ENCODE peak calls at places on chromosomes 2 and 18, in five cellular contexts. One of them, this sample, is unnamed.

GRCh38 chr2:10180271-10180670 is 57.7 kb downstream of the RRM2 start:
- DNase-seq in MM.1S: no peak
- DNase-seq in MCF 10A: no peak
- DNase-seq in B cell: no peak
- DNase-seq in WERI-Rb-1: no peak
- DNase-seq in this sample: peak; percentile 21

GRCh38 chr2:109368798-109369197 is 239.8 kb downstream of the SH3RF3 start:
- DNase-seq in MM.1S: no peak
- DNase-seq in MCF 10A: no peak
- DNase-seq in B cell: no peak
- DNase-seq in WERI-Rb-1: no peak
- DNase-seq in this sample: no peak

GRCh38 chr18:78494204-78494603 is 485.4 kb upstream of the SALL3 start:
- DNase-seq in MM.1S: no peak
- DNase-seq in MCF 10A: no peak
- DNase-seq in B cell: no peak
- DNase-seq in WERI-Rb-1: no peak
- DNase-seq in this sample: no peak

GRCh38 chr2:134386321-134386720 is 132.4 kb downstream of the MGAT5 start:
- DNase-seq in MM.1S: no peak
- DNase-seq in MCF 10A: no peak
- DNase-seq in B cell: no peak
- DNase-seq in WERI-Rb-1: no peak
- DNase-seq in this sample: no peak

GRCh38 chr2:179222076-179222475 is 42.6 kb downstream of the SESTD1 start:
- DNase-seq in MM.1S: no peak
- DNase-seq in MCF 10A: no peak
- DNase-seq in B cell: no peak
- DNase-seq in WERI-Rb-1: no peak
- DNase-seq in this sample: no peak

GRCh38 chr2:206452750-206453149 is 9.4 kb downstream of the ADAM23 start:
- DNase-seq in MM.1S: no peak
- DNase-seq in MCF 10A: peak; percentile 34
- DNase-seq in B cell: no peak
- DNase-seq in WERI-Rb-1: no peak
- DNase-seq in this sample: no peak

GRCh38 chr2:85843543-85843942 is 45.2 kb downstream of the ST3GAL5 start:
- DNase-seq in MM.1S: peak; percentile 25
- DNase-seq in MCF 10A: peak; percentile 28
- DNase-seq in B cell: no peak
- DNase-seq in WERI-Rb-1: peak; percentile 29
- DNase-seq in this sample: no peak

GRCh38 chr2:218323526-218324472 is 31.5 kb upstream of the TMBIM1 start:
- DNase-seq in MM.1S: no peak
- DNase-seq in MCF 10A: peak; percentile 91
- DNase-seq in B cell: no peak
- DNase-seq in WERI-Rb-1: peak; percentile 34
- DNase-seq in this sample: no peak

GRCh38 chr18:29154196-29154757 is 977.3 kb upstream of the CDH2 start:
- DNase-seq in MM.1S: no peak
- DNase-seq in MCF 10A: peak; percentile 17
- DNase-seq in B cell: no peak
- DNase-seq in WERI-Rb-1: no peak
- DNase-seq in this sample: no peak

GRCh38 chr2:217904614-217904965 is 98.2 kb downstream of the TNS1 start:
- DNase-seq in MM.1S: no peak
- DNase-seq in MCF 10A: no peak
- DNase-seq in B cell: no peak
- DNase-seq in WERI-Rb-1: no peak
- DNase-seq in this sample: no peak

GRCh38 chr18:28204154-28204553 is 27.2 kb upstream of the CDH2 start:
- DNase-seq in MM.1S: no peak
- DNase-seq in MCF 10A: peak; percentile 55
- DNase-seq in B cell: no peak
- DNase-seq in WERI-Rb-1: no peak
- DNase-seq in this sample: no peak

GRCh38 chr2:188333751-188334524 is 42.3 kb downstream of the GULP1 start:
- DNase-seq in MM.1S: no peak
- DNase-seq in MCF 10A: no peak
- DNase-seq in B cell: no peak
- DNase-seq in WERI-Rb-1: peak; percentile 59
- DNase-seq in this sample: no peak

GRCh38 chr2:43519711-43520221 is 76.1 kb downstream of the THADA start:
- DNase-seq in MM.1S: no peak
- DNase-seq in MCF 10A: peak; percentile 84
- DNase-seq in B cell: no peak
- DNase-seq in WERI-Rb-1: no peak
- DNase-seq in this sample: no peak

GRCh38 chr2:5020451-5020850 is 671.7 kb upstream of the SOX11 start:
- DNase-seq in MM.1S: no peak
- DNase-seq in MCF 10A: no peak
- DNase-seq in B cell: no peak
- DNase-seq in WERI-Rb-1: peak; percentile 58
- DNase-seq in this sample: no peak

GRCh38 chr2:5019324-5019723 is 672.9 kb upstream of the SOX11 start:
- DNase-seq in MM.1S: no peak
- DNase-seq in MCF 10A: no peak
- DNase-seq in B cell: no peak
- DNase-seq in WERI-Rb-1: no peak
- DNase-seq in this sample: no peak

GRCh38 chr2:5022056-5022455 is 670.1 kb upstream of the SOX11 start:
- DNase-seq in MM.1S: no peak
- DNase-seq in MCF 10A: no peak
- DNase-seq in B cell: no peak
- DNase-seq in WERI-Rb-1: no peak
- DNase-seq in this sample: no peak

DNA sequence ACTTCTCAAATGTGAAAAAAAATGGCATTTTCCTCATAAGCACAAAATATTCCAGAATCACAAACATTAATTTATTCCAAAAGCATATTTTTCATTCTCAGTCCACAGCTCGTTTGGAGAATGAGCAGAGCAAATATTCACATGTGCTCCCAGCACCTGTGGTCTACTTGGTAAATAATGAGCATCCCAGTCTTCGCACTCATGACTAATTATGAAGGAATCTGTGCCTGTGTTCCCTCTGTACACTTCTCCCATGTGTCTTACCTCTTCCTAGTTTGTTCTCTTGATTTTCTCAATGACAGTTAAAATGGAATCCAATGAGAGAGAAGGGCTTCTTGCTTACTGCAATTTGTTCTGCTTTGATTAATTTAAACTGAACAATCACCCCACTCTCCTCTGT is 671.0 kb upstream of the SOX11 start:
- DNase-seq in MM.1S: no peak
- DNase-seq in MCF 10A: peak; percentile 15
- DNase-seq in B cell: no peak
- DNase-seq in WERI-Rb-1: no peak
- DNase-seq in this sample: no peak
- TF ChIP-seq CTCF in MM.1S: no peak
- TF ChIP-seq CTCF in MCF 10A: no peak
- TF ChIP-seq CTCF in B cell: no peak
- TF ChIP-seq CTCF in WERI-Rb-1: no peak
- TF ChIP-seq CTCF in this sample: no peak

GRCh38 chr2:154686162-154686561 is 12.3 kb upstream of the KCNJ3 start:
- DNase-seq in MM.1S: no peak
- DNase-seq in MCF 10A: peak; percentile 23
- DNase-seq in B cell: no peak
- DNase-seq in WERI-Rb-1: no peak
- DNase-seq in this sample: no peak

GRCh38 chr2:154692927-154693326 is 5.6 kb upstream of the KCNJ3 start:
- DNase-seq in MM.1S: no peak
- DNase-seq in MCF 10A: peak; percentile 63
- DNase-seq in B cell: no peak
- DNase-seq in WERI-Rb-1: no peak
- DNase-seq in this sample: no peak

GRCh38 chr2:154689158-154689557 is 9.3 kb upstream of the KCNJ3 start:
- DNase-seq in MM.1S: no peak
- DNase-seq in MCF 10A: no peak
- DNase-seq in B cell: no peak
- DNase-seq in WERI-Rb-1: no peak
- DNase-seq in this sample: no peak

GRCh38 chr2:154693941-154694340 is 4.6 kb upstream of the KCNJ3 start:
- DNase-seq in MM.1S: no peak
- DNase-seq in MCF 10A: no peak
- DNase-seq in B cell: no peak
- DNase-seq in WERI-Rb-1: no peak
- DNase-seq in this sample: no peak

GRCh38 chr2:154688373-154688772 is 10.1 kb upstream of the KCNJ3 start:
- DNase-seq in MM.1S: no peak
- DNase-seq in MCF 10A: no peak
- DNase-seq in B cell: no peak
- DNase-seq in WERI-Rb-1: no peak
- DNase-seq in this sample: no peak
- TF ChIP-seq CTCF in MM.1S: no peak
- TF ChIP-seq CTCF in MCF 10A: no peak
- TF ChIP-seq CTCF in B cell: no peak
- TF ChIP-seq CTCF in WERI-Rb-1: no peak
- TF ChIP-seq CTCF in this sample: no peak

DNA sequence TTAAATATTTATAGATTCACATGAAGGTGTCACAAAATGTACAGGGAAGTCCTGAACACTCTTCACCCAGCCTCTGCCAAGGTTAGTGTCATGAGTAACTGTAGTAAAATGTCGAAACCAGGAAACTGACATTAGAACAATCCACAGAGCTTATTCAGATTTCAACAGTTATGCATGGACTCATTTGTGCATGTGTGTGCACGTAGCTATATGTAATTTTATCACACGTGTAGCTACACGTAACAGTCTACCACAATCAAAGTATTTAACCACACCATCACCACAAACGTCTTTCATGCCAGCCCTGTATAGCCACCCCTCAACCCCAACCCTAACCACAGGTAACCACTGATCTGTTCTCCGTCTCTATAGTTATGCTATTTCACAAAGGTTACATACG is 211.7 kb upstream of the REV1 start:
- DNase-seq in MM.1S: no peak
- DNase-seq in MCF 10A: peak; percentile 69
- DNase-seq in B cell: no peak
- DNase-seq in WERI-Rb-1: no peak
- DNase-seq in this sample: no peak
- TF ChIP-seq CTCF in MM.1S: no peak
- TF ChIP-seq CTCF in MCF 10A: no peak
- TF ChIP-seq CTCF in B cell: no peak
- TF ChIP-seq CTCF in WERI-Rb-1: no peak
- TF ChIP-seq CTCF in this sample: no peak

DNA sequence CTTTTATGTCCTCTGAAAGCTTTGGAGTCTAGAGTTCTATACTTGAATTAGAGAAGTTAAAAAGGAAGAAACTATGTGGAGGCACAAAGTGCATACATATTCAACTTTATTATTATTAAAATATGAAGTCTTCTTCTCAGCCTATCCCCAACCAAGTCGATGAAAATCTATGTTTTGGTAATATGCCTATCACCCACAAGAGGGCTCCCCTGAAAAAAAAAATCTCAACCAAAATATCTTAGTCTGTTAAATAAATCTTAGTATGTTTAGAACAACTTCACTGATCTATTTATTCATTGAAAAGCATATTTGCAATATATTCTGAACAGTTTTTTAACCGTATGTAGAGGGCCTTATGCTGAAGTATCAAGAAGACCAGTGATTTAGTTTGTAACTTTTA is 804.5 kb downstream of the TDRD15 start:
- DNase-seq in MM.1S: no peak
- DNase-seq in MCF 10A: no peak
- DNase-seq in B cell: no peak
- DNase-seq in WERI-Rb-1: no peak
- DNase-seq in this sample: no peak
- TF ChIP-seq CTCF in MM.1S: no peak
- TF ChIP-seq CTCF in MCF 10A: no peak
- TF ChIP-seq CTCF in B cell: no peak
- TF ChIP-seq CTCF in WERI-Rb-1: no peak
- TF ChIP-seq CTCF in this sample: peak; percentile 35

DNA sequence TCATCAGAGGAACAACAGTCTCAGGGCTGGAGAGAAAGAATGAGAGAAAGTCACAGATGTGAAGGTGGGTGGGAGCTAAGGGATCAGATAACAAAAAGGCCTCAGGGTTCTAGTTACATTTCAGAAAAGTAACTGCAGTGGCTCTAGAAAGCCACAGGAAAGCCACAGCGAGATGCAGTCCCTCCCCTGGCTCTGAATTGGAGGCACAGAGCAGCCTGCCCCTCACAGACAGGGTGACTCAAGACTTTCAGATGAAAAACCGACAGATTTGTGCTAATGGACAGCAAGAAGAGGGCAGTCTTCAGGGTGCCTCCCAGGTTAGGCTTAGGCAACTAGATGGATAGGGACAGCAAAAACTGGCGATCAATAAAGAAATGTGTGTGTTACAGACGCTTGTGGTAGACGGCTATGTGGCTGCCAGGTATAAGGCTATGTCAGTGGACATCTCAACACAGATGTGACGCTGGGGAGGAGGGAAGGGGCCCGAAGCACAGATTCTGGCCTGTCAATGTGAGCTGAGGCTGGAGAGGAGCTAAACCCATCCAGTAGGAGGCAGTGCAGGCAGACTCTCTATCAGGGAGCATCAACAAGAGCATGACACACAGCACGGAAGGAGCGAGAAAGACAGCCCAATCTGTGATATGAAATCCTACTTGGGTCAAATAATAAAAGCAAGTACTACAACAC is 26.2 kb downstream of the UNC50 start:
- DNase-seq in MM.1S: no peak
- DNase-seq in MCF 10A: peak; percentile 30
- DNase-seq in B cell: no peak
- DNase-seq in WERI-Rb-1: peak; percentile 28
- DNase-seq in this sample: no peak
- TF ChIP-seq CTCF in MM.1S: peak; percentile 38
- TF ChIP-seq CTCF in MCF 10A: no peak
- TF ChIP-seq CTCF in B cell: no peak
- TF ChIP-seq CTCF in WERI-Rb-1: peak; percentile 68
- TF ChIP-seq CTCF in this sample: peak; percentile 57

DNA sequence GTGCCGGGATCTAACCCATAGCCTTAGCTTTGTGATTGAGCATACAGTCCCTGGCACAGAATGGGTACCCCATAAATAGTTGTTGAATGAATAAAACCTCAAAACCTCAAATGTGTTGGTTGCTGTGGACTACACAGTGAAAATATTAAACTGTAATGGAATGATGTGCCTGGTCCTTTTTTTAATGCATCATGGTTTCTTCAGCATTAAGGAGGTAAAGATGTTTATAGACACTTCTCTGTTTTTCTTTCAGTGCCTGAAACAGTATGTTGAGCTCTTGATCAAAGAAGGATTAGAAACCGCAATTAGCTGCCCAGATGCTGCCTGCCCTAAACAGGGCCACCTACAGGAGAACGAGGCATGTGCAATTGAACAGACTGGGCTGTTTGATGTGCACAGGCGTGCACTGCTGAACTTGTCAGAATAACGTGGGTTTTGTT is 97.0 kb downstream of the RNF144A start:
- DNase-seq in MM.1S: no peak
- DNase-seq in MCF 10A: peak; percentile 49
- DNase-seq in B cell: no peak
- DNase-seq in WERI-Rb-1: peak; percentile 83
- DNase-seq in this sample: no peak
- TF ChIP-seq CTCF in MM.1S: peak; percentile 32
- TF ChIP-seq CTCF in MCF 10A: no peak
- TF ChIP-seq CTCF in B cell: peak; percentile 45
- TF ChIP-seq CTCF in WERI-Rb-1: peak; percentile 96
- TF ChIP-seq CTCF in this sample: peak; percentile 69

DNA sequence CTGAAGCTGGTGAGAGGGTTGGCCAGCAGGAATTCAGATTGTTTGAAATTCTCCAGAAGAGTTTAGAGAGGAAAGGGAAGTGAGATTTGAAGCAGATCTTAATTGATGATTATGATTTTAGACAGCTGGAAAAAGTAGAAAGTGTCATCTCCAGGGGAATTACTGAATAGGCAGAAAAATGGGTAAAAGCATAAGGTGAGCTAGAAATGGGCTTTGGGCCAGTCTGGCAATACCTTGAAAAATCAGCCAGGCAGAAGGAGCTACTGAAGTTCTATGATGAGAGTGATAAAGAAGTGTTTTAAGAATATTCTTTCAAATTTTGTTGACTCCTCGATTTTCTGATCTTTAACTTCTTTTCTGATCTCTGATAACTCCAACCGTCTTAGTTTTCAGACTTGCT is 172.9 kb upstream of the CCDC150 start:
- DNase-seq in MM.1S: no peak
- DNase-seq in MCF 10A: no peak
- DNase-seq in B cell: no peak
- DNase-seq in WERI-Rb-1: no peak
- DNase-seq in this sample: no peak
- TF ChIP-seq CTCF in MM.1S: no peak
- TF ChIP-seq CTCF in MCF 10A: no peak
- TF ChIP-seq CTCF in B cell: no peak
- TF ChIP-seq CTCF in WERI-Rb-1: no peak
- TF ChIP-seq CTCF in this sample: no peak

This sample was measured in chondrocyte.